ENCODE peak calls at places on chromosomes 3 and 15, in six cellular contexts. A, H, S, J, U and T are unnamed samples.

GRCh38 chr3:178443634-178444033 is 92.6 kb upstream of the KCNMB2 start:
- DNase-seq in H (peak), J (no peak), A (no peak), S (no peak), U (no peak), T (peak)

GRCh38 chr15:81506071-81506470 is 132.1 kb upstream of the TMC3 start:
- DNase-seq in U (no peak), J (no peak), A (no peak), H (no peak), S (no peak), T (no peak)

GRCh38 chr3:158728851-158729250 is 3.4 kb downstream of the RARRES1 start:
- DNase-seq in S (no peak), J (no peak), U (no peak), H (no peak), A (no peak), T (no peak)

GRCh38 chr3:131933665-131934064 is 101.1 kb downstream of the CPNE4 start:
- DNase-seq in U (no peak), H (peak), S (no peak), J (no peak), A (no peak), T (no peak)

GRCh38 chr3:194598771-194599557 is 34.3 kb downstream of the TMEM44 start:
- DNase-seq in J (no peak), U (peak), S (no peak), H (peak), A (no peak), T (peak)

GRCh38 chr3:21642433-21642832 is 108.6 kb downstream of the ZNF385D start:
- DNase-seq in U (no peak), J (no peak), S (no peak), H (no peak), A (no peak), T (no peak)

GRCh38 chr15:25670025-25670554 is 193.0 kb downstream of the ATP10A start:
- DNase-seq in J (peak), A (no peak), S (no peak), U (no peak), H (peak), T (peak)

GRCh38 chr3:182795383-182795782 is 2.1 kb downstream of the ATP11B start:
- DNase-seq in S (peak), A (no peak), J (no peak), U (peak), H (no peak), T (peak)

GRCh38 chr3:155946178-155946577 is 75.7 kb downstream of the GMPS start:
- DNase-seq in J (no peak), U (peak), S (no peak), A (no peak), H (peak), T (peak)

GRCh38 chr3:81744366-81744765 is 17.1 kb downstream of the GBE1 start:
- DNase-seq in S (no peak), J (no peak), H (peak), U (no peak), A (no peak), T (peak)

GRCh38 chr3:123406598-123406997 is 42.3 kb downstream of the ADCY5 start:
- DNase-seq in A (no peak), U (no peak), S (no peak), H (no peak), J (no peak), T (no peak)

GRCh38 chr15:66474140-66474539 is 23.4 kb downstream of the SNAPC5 start:
- DNase-seq in A (no peak), U (no peak), S (no peak), H (no peak), J (no peak), T (no peak)

GRCh38 chr15:59294961-59295741 is 77.5 kb downstream of the MYO1E start:
- DNase-seq in S (no peak), U (no peak), A (no peak), H (peak), J (no peak), T (peak)

GRCh38 chr3:42032693-42033349 is 58.3 kb upstream of the TRAK1 start:
- DNase-seq in U (no peak), S (no peak), J (no peak), A (no peak), H (peak), T (peak)

GRCh38 chr3:12662593-12663310 is 1.2 kb downstream of the RAF1 start:
- DNase-seq in H (peak), A (peak), S (peak), U (no peak), J (no peak), T (peak)

GRCh38 chr3:101146946-101147345 is 153.7 kb upstream of the ABI3BP start:
- DNase-seq in A (no peak), J (no peak), S (no peak), U (no peak), H (no peak), T (no peak)

GRCh38 chr3:191324936-191325335 is 4.3 kb upstream of the CCDC50 start:
- DNase-seq in A (no peak), U (no peak), S (no peak), H (no peak), J (no peak), T (no peak)

GRCh38 chr15:26767169-26767670 is 5.6 kb downstream of the GABRB3 start:
- DNase-seq in J (no peak), U (no peak), A (no peak), S (no peak), H (no peak), T (peak)

GRCh38 chr15:44295909-44296420 is 7.4 kb downstream of the GOLM2 start:
- DNase-seq in H (no peak), U (no peak), S (no peak), J (no peak), A (no peak), T (no peak)

GRCh38 chr3:174430986-174431385 is 428.1 kb upstream of the NAALADL2 start:
- DNase-seq in A (no peak), S (no peak), U (no peak), H (no peak), J (no peak), T (no peak)

GRCh38 chr3:18725668-18726407 is 300.7 kb upstream of the SATB1 start:
- DNase-seq in A (no peak), H (no peak), S (peak), J (no peak), U (no peak), T (no peak)

GRCh38 chr3:192060160-192060783 is 599.3 kb downstream of the PYDC2 start:
- DNase-seq in A (no peak), H (no peak), U (no peak), J (no peak), S (no peak), T (peak)

GRCh38 chr3:2765002-2765579 is 345.1 kb downstream of the IL5RA start:
- DNase-seq in H (no peak), J (no peak), S (no peak), U (no peak), A (no peak), T (no peak)

GRCh38 chr3:195352895-195353488 is 82.0 kb upstream of the XXYLT1 start:
- DNase-seq in J (no peak), U (peak), A (no peak), H (peak), S (no peak), T (peak)

GRCh38 chr15:39573287-39573686 is 7.6 kb upstream of the THBS1 start:
- DNase-seq in U (no peak), J (no peak), H (no peak), S (no peak), A (no peak), T (no peak)

GRCh38 chr3:41746215-41746614 is 215.7 kb downstream of the ULK4 start:
- DNase-seq in J (no peak), H (no peak), U (no peak), A (no peak), S (no peak), T (no peak)

GRCh38 chr15:40430271-40430805 is 10.4 kb upstream of the BAHD1 start:
- DNase-seq in H (no peak), A (no peak), J (no peak), U (peak), S (no peak), T (no peak)

GRCh38 chr3:159775372-159775961 is 213.2 kb upstream of the IL12A start:
- DNase-seq in S (no peak), U (no peak), H (peak), J (no peak), A (no peak), T (peak)

GRCh38 chr15:71784719-71785118 is 25.6 kb upstream of the NR2E3 start:
- DNase-seq in A (no peak), S (no peak), J (no peak), U (no peak), H (no peak), T (no peak)

GRCh38 chr15:75070674-75071073 is 47.3 kb downstream of the PPCDC start:
- DNase-seq in J (no peak), H (no peak), A (no peak), U (no peak), S (no peak), T (no peak)

GRCh38 chr3:38543602-38544001 is 47.5 kb downstream of the EXOG start:
- DNase-seq in S (no peak), J (no peak), H (no peak), A (no peak), U (no peak), T (no peak)